ENCODE peak calls at places on chromosomes 5 and 9, in four cellular contexts. Q, A, H and E are unnamed samples.

GRCh38 chr5:81688215-81688614 is 62.7 kb downstream of the SSBP2 start:
- DNase-seq in H (no peak), Q (no peak), A (no peak), E (no peak)

GRCh38 chr9:108439967-108440366 is 415.8 kb downstream of the ACTL7B start:
- DNase-seq in A (no peak), Q (no peak), H (no peak), E (peak)

GRCh38 chr9:79164396-79164795 is 407.4 kb upstream of the TLE4 start:
- DNase-seq in A (no peak), Q (no peak), H (no peak), E (no peak)

GRCh38 chr9:104027295-104027694 is 66.8 kb upstream of the SMC2 start:
- DNase-seq in A (no peak), H (no peak), Q (no peak), E (no peak)

GRCh38 chr9:124468061-124468740 is 17.9 kb downstream of the ADGRD2 start:
- DNase-seq in Q (no peak), H (no peak), A (no peak), E (no peak)

GRCh38 chr5:59724482-59725392 is 168.8 kb downstream of the PDE4D start:
- DNase-seq in Q (no peak), A (peak), H (peak), E (no peak)

GRCh38 chr9:137294684-137295312 is 7.3 kb downstream of the NRARP start:
- DNase-seq in Q (no peak), A (peak), H (peak), E (no peak)

GRCh38 chr5:113043491-113043931 is 66.9 kb downstream of the DCP2 start:
- DNase-seq in Q (no peak), H (peak), A (no peak), E (no peak)

GRCh38 chr5:126383246-126383645 is 40.0 kb upstream of the GRAMD2B start:
- DNase-seq in A (peak), Q (peak), H (no peak), E (no peak)

GRCh38 chr5:176440932-176441706 is 7.1 kb upstream of the FAF2 start:
- DNase-seq in Q (no peak), A (no peak), H (no peak), E (no peak)

GRCh38 chr9:94681508-94681907 is 42.2 kb upstream of the FBP1 start:
- DNase-seq in H (peak), A (peak), Q (peak), E (peak)

GRCh38 chr9:89661956-89662717 is 57.3 kb downstream of the GADD45G start:
- DNase-seq in H (peak), A (peak), Q (peak), E (peak)

GRCh38 chr5:171715551-171715950 is 70.1 kb upstream of the SMIM23 start:
- DNase-seq in A (no peak), H (no peak), Q (no peak), E (no peak)

GRCh38 chr5:83967417-83967816 is 246.8 kb upstream of the HAPLN1 start:
- DNase-seq in A (no peak), Q (no peak), H (no peak), E (no peak)

GRCh38 chr9:110890416-110890815 is 147.9 kb downstream of the LPAR1 start:
- DNase-seq in H (no peak), A (no peak), Q (no peak), E (no peak)

GRCh38 chr5:76692651-76693050 is 23.3 kb upstream of the F2R start:
- DNase-seq in Q (no peak), A (no peak), H (no peak), E (no peak)

GRCh38 chr5:146066968-146067367 is 38.4 kb downstream of the PLAC8L1 start:
- DNase-seq in Q (no peak), A (no peak), H (no peak), E (no peak)

GRCh38 chr9:83219924-83220438 is 157.0 kb upstream of the RASEF start:
- DNase-seq in Q (no peak), A (no peak), H (no peak), E (no peak)
- H3K4me3 ChIP-seq in Q (peak), A (peak), H (peak), E (peak)

GRCh38 chr5:2848634-2849033 is 97.2 kb upstream of the IRX2 start:
- DNase-seq in H (peak), A (no peak), Q (no peak), E (no peak)
- TF ChIP-seq CTCF in H (peak), A (no peak), Q (no peak), E (no peak)

GRCh38 chr9:100083448-100084144 is 15.2 kb downstream of the ERP44 start:
- DNase-seq in Q (no peak), A (no peak), H (no peak), E (no peak)
- H3K4me3 ChIP-seq in Q (no peak), A (no peak), H (no peak), E (no peak)

GRCh38 chr9:129888085-129888808 is 53.0 kb downstream of the USP20 start:
- DNase-seq in H (no peak), A (peak), Q (no peak), E (no peak)
- TF ChIP-seq CTCF in H (no peak), A (no peak), Q (no peak), E (no peak)

DNA sequence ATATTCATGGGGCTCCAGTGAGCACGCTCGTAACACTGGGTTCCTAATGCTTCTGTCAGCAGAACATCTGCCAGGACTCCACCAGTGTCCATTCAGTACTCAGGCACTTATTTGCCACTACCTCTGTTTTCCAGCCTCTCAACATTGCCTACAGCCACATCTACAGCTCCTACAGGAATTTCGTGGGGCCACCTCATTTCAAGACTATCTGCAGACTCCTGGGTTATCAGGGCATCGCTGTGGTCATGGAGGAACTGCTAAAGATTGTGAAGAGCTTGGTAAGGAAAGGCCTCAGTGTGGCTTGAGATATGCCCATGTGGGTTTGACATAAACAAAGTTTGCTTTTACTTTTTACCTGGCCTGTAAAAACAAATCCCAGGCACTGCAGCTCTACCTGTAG is 92.9 kb downstream of the CYFIP2 start:
- DNase-seq in Q (no peak), H (no peak), A (no peak), E (no peak)
- H3K4me3 ChIP-seq in Q (no peak), H (no peak), A (no peak), E (no peak)

GRCh38 chr5:3787604-3788003 is 192.0 kb downstream of the IRX1 start:
- DNase-seq in Q (no peak), A (no peak), H (peak), E (no peak)

GRCh38 chr5:3786165-3786564 is 190.5 kb downstream of the IRX1 start:
- DNase-seq in H (no peak), Q (no peak), A (no peak), E (no peak)

GRCh38 chr5:3784854-3785253 is 189.2 kb downstream of the IRX1 start:
- DNase-seq in Q (no peak), H (no peak), A (no peak), E (no peak)

GRCh38 chr5:3793162-3793561 is 197.5 kb downstream of the IRX1 start:
- DNase-seq in H (no peak), A (no peak), Q (no peak), E (no peak)

DNA sequence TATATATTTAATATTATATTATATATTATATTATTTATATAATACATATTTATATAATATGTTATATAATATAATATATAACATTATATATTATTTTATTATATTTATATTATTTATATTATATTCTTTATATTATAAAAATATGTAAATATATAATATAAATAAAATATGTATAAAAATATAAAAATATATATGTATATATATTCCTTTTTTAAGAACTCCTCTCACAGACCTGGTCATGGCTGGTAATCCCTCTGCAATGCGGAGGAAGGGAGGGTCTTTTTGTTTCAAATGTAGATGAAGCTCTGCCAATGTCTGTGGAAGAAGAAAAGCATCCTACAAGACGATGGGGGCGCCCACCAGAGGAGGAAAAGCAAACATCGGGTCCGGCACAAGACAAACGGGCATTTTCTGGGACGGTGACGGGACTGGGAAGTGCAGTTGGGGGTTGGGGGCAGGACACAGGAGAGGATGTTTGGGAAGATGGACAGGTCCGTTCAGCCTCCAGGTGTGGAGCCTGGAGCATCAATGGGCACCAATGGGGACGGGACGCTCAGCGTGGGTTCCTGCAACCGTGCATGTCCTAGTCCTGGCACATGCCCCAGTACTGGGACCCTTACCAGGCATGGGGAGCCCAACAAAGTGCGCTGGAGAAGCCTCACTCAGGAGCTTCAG is 194.0 kb downstream of the IRX1 start:
- DNase-seq in H (peak), Q (no peak), A (no peak), E (no peak)
- TF ChIP-seq CTCF in H (peak), Q (no peak), A (no peak), E (no peak)

DNA sequence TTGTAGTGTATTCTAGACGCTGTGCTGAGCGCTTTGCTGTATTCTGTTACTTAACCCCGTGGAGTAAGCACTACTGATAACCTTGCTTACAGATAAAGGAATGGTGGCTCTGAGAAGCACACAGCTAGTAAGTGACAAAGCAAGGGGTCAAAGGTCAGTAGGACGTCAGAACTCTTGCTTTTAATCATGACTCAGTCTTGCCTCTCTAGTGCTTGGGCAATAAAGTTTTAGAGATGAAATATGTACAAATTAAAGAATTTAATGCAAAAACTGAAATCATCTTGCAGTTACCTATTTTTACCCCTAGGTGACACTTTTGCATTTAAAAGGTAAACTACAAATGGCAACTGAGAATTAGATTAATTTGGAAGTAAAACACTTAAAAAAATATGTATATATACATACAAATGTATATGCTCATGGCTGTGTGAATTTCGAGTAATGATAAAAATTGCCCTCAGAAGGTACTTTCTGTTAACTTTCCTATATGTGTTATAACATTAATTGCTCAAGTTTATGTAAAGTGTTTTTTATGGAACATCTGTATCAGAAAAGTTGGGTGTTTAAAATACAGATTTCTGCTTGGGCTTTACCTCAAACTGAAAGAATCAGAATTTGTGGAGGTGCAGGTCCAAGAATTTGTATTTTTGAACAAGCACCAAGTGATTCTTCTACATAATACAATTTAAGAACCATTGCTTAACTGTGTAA is 175.1 kb upstream of the DAB2 start:
- DNase-seq in A (no peak), Q (no peak), H (peak), E (peak)
- H3K4me3 ChIP-seq in A (no peak), Q (no peak), H (no peak), E (no peak)

GRCh38 chr9:131008909-131009618 is at the start of gene LAMC3:
- DNase-seq in H (peak), A (no peak), Q (no peak), E (no peak)
- TF ChIP-seq CTCF in H (peak), A (peak), Q (no peak), E (peak)

GRCh38 chr5:74288448-74289109 is 351.9 kb downstream of the ENC1 start:
- DNase-seq in H (no peak), Q (peak), A (no peak), E (no peak)
- H3K4me3 ChIP-seq in H (no peak), Q (no peak), A (no peak), E (no peak)